ENCODE peak calls at places on chromosomes 7 and 10, in ten cellular contexts. D is sigmoid colon, P is tibial artery, T is progenitor cell of endocrine pancreas, O is hepatocyte, A is fibroblast of the aortic adventitia, L is PC-3, M is neural progenitor cell, C is NB4, R is neural crest cell. N is an unnamed sample.

GRCh38 chr7:55964261-55964801 is at the start of gene NIPSNAP2:
- DNase-seq in D (peak; percentile 83), P (peak; percentile 76), T (peak; percentile 59), O (peak; percentile 88), A (peak; percentile 46), L (peak; percentile 71), M (peak; percentile 88), C (peak; percentile 81), R (peak; percentile 62), N (peak; percentile 45)

GRCh38 chr7:134289423-134289822 is 27.3 kb downstream of the SLC35B4 start:
- DNase-seq in D (no peak), P (no peak), T (no peak), O (no peak), A (peak; percentile 55), L (no peak), M (no peak), C (no peak), R (no peak), N (no peak)

GRCh38 chr10:7260912-7261700 is 149.7 kb downstream of the SFMBT2 start:
- DNase-seq in D (no peak), P (no peak), T (no peak), O (peak; percentile 25), A (peak; percentile 15), L (peak; percentile 66), M (no peak), C (peak; percentile 36), R (no peak), N (peak; percentile 52)

GRCh38 chr7:35799846-35800717 is 775 bp upstream of the SEPTIN7 start:
- DNase-seq in D (peak; percentile 95), P (peak; percentile 92), T (peak; percentile 81), O (peak; percentile 92), A (no peak), L (peak; percentile 82), M (peak; percentile 96), C (peak; percentile 97), R (peak; percentile 85), N (peak; percentile 85)

GRCh38 chr10:13891542-13892431 is 305.0 kb downstream of the PRPF18 start:
- DNase-seq in D (no peak), P (peak; percentile 74), T (peak; percentile 39), O (peak; percentile 48), A (no peak), L (peak; percentile 25), M (peak; percentile 77), C (no peak), R (peak; percentile 24), N (no peak)

GRCh38 chr10:69885379-69886156 is 83.9 kb downstream of the COL13A1 start:
- DNase-seq in D (no peak), P (no peak), T (no peak), O (no peak), A (no peak), L (peak; percentile 48), M (no peak), C (no peak), R (no peak), N (no peak)

GRCh38 chr10:58326967-58327381 is 7.8 kb upstream of the UBE2D1 start:
- DNase-seq in D (peak; percentile 73), P (peak; percentile 67), T (no peak), O (no peak), A (peak; percentile 71), L (no peak), M (no peak), C (no peak), R (no peak), N (no peak)

GRCh38 chr7:2016021-2016631 is 216.6 kb downstream of the MAD1L1 start:
- DNase-seq in D (peak; percentile 55), P (peak; percentile 57), T (no peak), O (no peak), A (no peak), L (no peak), M (no peak), C (no peak), R (no peak), N (no peak)

GRCh38 chr10:98694014-98694413 is 247.3 kb upstream of the HPS1 start:
- DNase-seq in D (no peak), P (no peak), T (no peak), O (no peak), A (no peak), L (no peak), M (no peak), C (no peak), R (no peak), N (no peak)

GRCh38 chr7:5282464-5283316 is at the start of gene SLC29A4:
- DNase-seq in D (no peak), P (no peak), T (no peak), O (peak; percentile 71), A (peak; percentile 27), L (peak; percentile 19), M (peak; percentile 62), C (peak; percentile 52), R (peak; percentile 46), N (no peak)

GRCh38 chr10:49265885-49266284 is 33.1 kb upstream of the C10orf71 start:
- DNase-seq in D (no peak), P (no peak), T (no peak), O (no peak), A (no peak), L (no peak), M (no peak), C (no peak), R (no peak), N (no peak)

GRCh38 chr10:110307805-110308204 is 3.1 kb upstream of the SMNDC1 start:
- DNase-seq in D (no peak), P (no peak), T (no peak), O (no peak), A (peak; percentile 37), L (peak; percentile 75), M (no peak), C (no peak), R (no peak), N (peak; percentile 51)

GRCh38 chr10:62573929-62574328 is 199.8 kb downstream of the ZNF365 start:
- DNase-seq in D (no peak), P (no peak), T (no peak), O (no peak), A (no peak), L (no peak), M (no peak), C (no peak), R (no peak), N (no peak)

GRCh38 chr10:128263891-128264688 is 137.9 kb upstream of the MKI67 start:
- DNase-seq in D (peak; percentile 76), P (no peak), T (peak; percentile 59), O (peak; percentile 82), A (peak; percentile 38), L (peak; percentile 64), M (peak; percentile 82), C (peak; percentile 66), R (peak; percentile 80), N (peak; percentile 60)

GRCh38 chr10:128265596-128265995 is 139.4 kb upstream of the MKI67 start:
- DNase-seq in D (no peak), P (no peak), T (no peak), O (no peak), A (no peak), L (no peak), M (no peak), C (no peak), R (no peak), N (no peak)

GRCh38 chr10:128267581-128267980 is 141.4 kb upstream of the MKI67 start:
- DNase-seq in D (no peak), P (no peak), T (no peak), O (no peak), A (no peak), L (no peak), M (no peak), C (no peak), R (no peak), N (no peak)

GRCh38 chr10:128268015-128268722 is 141.9 kb upstream of the MKI67 start:
- DNase-seq in D (no peak), P (no peak), T (peak; percentile 57), O (peak; percentile 85), A (no peak), L (peak; percentile 42), M (peak; percentile 92), C (peak; percentile 69), R (peak; percentile 84), N (peak; percentile 65)
- TF ChIP-seq CTCF in D (no peak), P (peak; percentile 16), T (peak; percentile 87), O (peak; percentile 85), A (no peak), L (peak; percentile 62), M (peak; percentile 82), C (peak; percentile 69), R (peak; percentile 82), N (peak; percentile 80)

DNA sequence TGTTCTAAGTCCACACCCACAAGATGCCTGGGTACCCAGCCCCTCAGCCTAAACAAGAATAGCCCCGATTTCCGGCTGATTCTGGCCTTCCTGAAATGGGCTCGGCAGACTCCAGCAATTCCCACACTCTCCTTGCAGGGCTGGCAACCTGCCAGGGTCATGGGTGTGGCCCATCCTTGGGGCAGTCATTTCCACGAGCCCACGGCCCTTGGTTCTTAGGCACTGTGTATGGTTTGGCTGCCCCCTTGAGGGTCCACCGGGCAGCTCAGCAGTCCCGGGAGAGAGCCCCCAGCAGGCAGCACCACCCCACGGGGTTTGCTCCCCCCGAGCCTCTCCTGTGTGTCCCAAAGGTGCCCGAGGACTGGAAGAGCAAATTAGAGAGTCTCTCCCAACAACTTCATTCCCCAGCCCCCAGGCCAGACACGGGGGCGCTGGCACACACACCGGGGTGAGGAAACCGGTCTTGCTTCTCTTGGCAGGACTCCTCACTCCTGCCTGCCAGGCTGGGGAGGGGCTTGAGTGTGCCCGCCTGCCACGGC is 142.2 kb downstream of the EMX2 start:
- DNase-seq in D (no peak), P (peak; percentile 77), T (no peak), O (peak; percentile 27), A (peak; percentile 13), L (peak; percentile 51), M (peak; percentile 33), C (peak; percentile 6), R (no peak), N (peak; percentile 91)
- TF ChIP-seq CTCF in D (no peak), P (no peak), T (no peak), O (no peak), A (no peak), L (peak; percentile 44), M (peak; percentile 42), C (no peak), R (no peak), N (peak; percentile 40)

DNA sequence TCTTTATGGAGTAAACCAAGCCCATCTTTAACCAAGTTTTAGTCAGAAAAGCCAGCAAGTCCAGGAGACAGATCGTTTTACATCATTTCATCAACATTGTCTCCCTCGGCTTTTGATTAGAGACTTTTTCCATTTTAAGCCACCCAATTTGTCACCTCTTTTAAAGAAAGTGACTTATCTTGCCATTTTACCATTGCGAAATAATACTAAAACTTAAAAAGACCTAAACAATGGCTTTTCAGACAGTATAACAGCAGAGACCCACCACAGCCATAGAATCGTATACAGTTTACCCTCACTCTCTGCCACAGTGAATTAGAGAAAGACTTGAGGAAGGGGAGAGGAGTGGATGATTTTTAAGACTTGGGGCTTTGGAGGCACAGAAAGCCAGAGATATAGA is 359.7 kb upstream of the C7orf33 start:
- DNase-seq in D (no peak), P (no peak), T (no peak), O (no peak), A (no peak), L (no peak), M (no peak), C (no peak), R (no peak), N (no peak)
- TF ChIP-seq CTCF in D (no peak), P (no peak), T (no peak), O (no peak), A (no peak), L (no peak), M (no peak), C (no peak), R (no peak), N (no peak)

GRCh38 chr10:102564209-102564834 is 60.5 kb downstream of the SUFU start:
- DNase-seq in D (no peak), P (no peak), T (no peak), O (no peak), A (no peak), L (no peak), M (no peak), C (no peak), R (no peak), N (no peak)

GRCh38 chr10:102565793-102566192 is 62.0 kb downstream of the SUFU start:
- DNase-seq in D (no peak), P (no peak), T (no peak), O (no peak), A (no peak), L (no peak), M (peak; percentile 85), C (peak; percentile 29), R (no peak), N (no peak)
- TF ChIP-seq CTCF in D (no peak), P (no peak), T (peak; percentile 15), O (no peak), A (no peak), L (peak; percentile 27), M (peak; percentile 54), C (peak; percentile 35), R (no peak), N (no peak)

N was measured in MCF 10A.